ENCODE peak calls at places on chromosomes 11 and 22, in six cellular contexts. O, Z, F, S, N and C are unnamed samples.

GRCh38 chr22:36027960-36028645 is 521 bp downstream of the RBFOX2 start:
- DNase-seq in N (no peak), O (no peak), F (no peak), S (no peak), Z (no peak), C (no peak)

GRCh38 chr22:50733521-50734342 is 4.3 kb upstream of the ACR start:
- DNase-seq in Z (no peak), N (peak), O (no peak), F (no peak), S (peak), C (no peak)

GRCh38 chr22:28923826-28924732 is 40.7 kb downstream of the ZNRF3 start:
- DNase-seq in O (no peak), N (no peak), F (no peak), S (no peak), Z (peak), C (no peak)

GRCh38 chr11:102448869-102449224 is 3.7 kb downstream of the TMEM123 start:
- DNase-seq in Z (no peak), S (no peak), N (peak), F (no peak), O (no peak), C (no peak)

GRCh38 chr22:37098976-37099577 is 10.4 kb downstream of the TMPRSS6 start:
- DNase-seq in O (no peak), F (peak), N (no peak), S (no peak), Z (no peak), C (no peak)

GRCh38 chr22:27800250-27801131 is 1.1 kb downstream of the MN1 start:
- DNase-seq in S (no peak), F (no peak), Z (no peak), N (peak), O (no peak), C (no peak)

GRCh38 chr11:134528453-134528852 is 116.4 kb upstream of the B3GAT1 start:
- DNase-seq in N (no peak), O (no peak), Z (no peak), F (peak), S (no peak), C (no peak)

GRCh38 chr22:27372969-27373670 is 428.4 kb downstream of the MN1 start:
- DNase-seq in F (peak), Z (no peak), O (peak), S (no peak), N (peak), C (peak)

GRCh38 chr11:35785287-35786167 is 123.0 kb downstream of the TRIM44 start:
- DNase-seq in F (no peak), S (no peak), N (no peak), Z (no peak), O (no peak), C (no peak)

GRCh38 chr11:91981995-91982394 is 242.6 kb upstream of the FAT3 start:
- DNase-seq in O (no peak), N (peak), Z (peak), S (peak), F (no peak), C (no peak)

GRCh38 chr22:33756508-33756949 is 163.7 kb downstream of the LARGE1 start:
- DNase-seq in N (no peak), S (no peak), F (peak), Z (no peak), O (no peak), C (no peak)

GRCh38 chr11:10144954-10145353 is 149.1 kb downstream of the SBF2 start:
- DNase-seq in F (no peak), O (no peak), N (no peak), Z (no peak), S (no peak), C (no peak)

GRCh38 chr22:38162881-38163843 is 18.5 kb downstream of the PLA2G6 start:
- DNase-seq in Z (no peak), F (no peak), N (no peak), S (no peak), O (peak), C (no peak)

GRCh38 chr11:117627259-117627658 is 169.8 kb downstream of the DSCAML1 start:
- DNase-seq in N (no peak), F (no peak), Z (no peak), O (no peak), S (no peak), C (no peak)

GRCh38 chr11:11010624-11011127 is 152.8 kb upstream of the ZBED5 start:
- DNase-seq in Z (peak), F (peak), S (no peak), N (peak), O (no peak), C (no peak)

GRCh38 chr11:134044514-134045284 is 24.2 kb upstream of the JAM3 start:
- DNase-seq in S (no peak), O (no peak), N (no peak), Z (no peak), F (no peak), C (no peak)

GRCh38 chr11:17649696-17650600 is 69.4 kb upstream of the MYOD1 start:
- DNase-seq in Z (peak), N (peak), O (no peak), S (no peak), F (no peak), C (no peak)

GRCh38 chr11:60872952-60873524 is 5.7 kb downstream of the ZP1 start:
- DNase-seq in S (peak), F (peak), N (peak), O (peak), Z (peak), C (no peak)

GRCh38 chr11:22454461-22454860 is 116.3 kb downstream of the SLC17A6 start:
- DNase-seq in F (no peak), Z (peak), S (no peak), O (no peak), N (no peak), C (no peak)

GRCh38 chr11:11876458-11876857 is 34.7 kb downstream of the USP47 start:
- DNase-seq in Z (no peak), O (no peak), N (peak), S (no peak), F (peak), C (no peak)

GRCh38 chr22:26942301-26942927 is 285.0 kb downstream of the MIAT start:
- DNase-seq in O (no peak), Z (peak), S (no peak), F (no peak), N (no peak), C (no peak)

GRCh38 chr11:103927535-103927934 is 108.9 kb upstream of the DDI1 start:
- DNase-seq in S (no peak), Z (no peak), O (no peak), F (no peak), N (peak), C (no peak)

GRCh38 chr22:35310556-35311550 is 11.2 kb downstream of the TOM1 start:
- DNase-seq in S (no peak), F (no peak), O (no peak), N (peak), Z (no peak), C (no peak)

GRCh38 chr11:130554241-130555055 is 106.0 kb downstream of the ADAMTS15 start:
- DNase-seq in S (no peak), O (no peak), Z (no peak), F (no peak), N (peak), C (no peak)

GRCh38 chr11:74033046-74033445 is 24.2 kb upstream of the UCP3 start:
- DNase-seq in Z (no peak), O (no peak), F (no peak), S (no peak), N (no peak), C (no peak)

GRCh38 chr11:74035264-74035663 is 26.4 kb upstream of the UCP3 start:
- DNase-seq in F (no peak), N (no peak), S (peak), Z (no peak), O (no peak), C (peak)

DNA sequence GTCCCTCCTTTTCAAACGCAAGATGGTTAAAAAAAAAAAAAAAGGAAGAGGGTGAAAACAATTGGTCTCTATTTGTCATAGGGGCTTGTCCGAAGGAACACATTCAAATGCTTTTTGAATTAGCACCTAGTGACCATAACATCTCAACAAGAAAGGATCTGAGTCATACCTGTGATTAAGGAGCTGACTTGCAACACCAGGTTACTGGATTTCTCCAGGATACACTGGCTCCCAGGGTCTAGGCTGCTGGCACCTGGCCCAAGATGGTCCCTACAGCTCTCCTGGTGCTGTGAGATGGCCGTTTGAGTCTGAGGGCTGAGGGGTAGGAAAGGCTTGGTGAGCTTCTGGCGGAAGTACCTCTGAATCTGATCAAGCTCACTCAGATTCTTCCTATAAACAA is 28.4 kb upstream of the UCP3 start:
- DNase-seq in O (no peak), F (no peak), S (no peak), Z (peak), N (no peak), C (no peak)
- TF ChIP-seq CTCF in O (no peak), F (no peak), S (no peak), Z (no peak), N (no peak), C (no peak)

GRCh38 chr22:22069450-22070370 is 87.1 kb upstream of the TOP3B start:
- DNase-seq in Z (no peak), O (no peak), S (no peak), F (no peak), N (no peak), C (no peak)
- TF ChIP-seq CTCF in Z (no peak), O (no peak), S (no peak), F (peak), N (peak), C (no peak)

DNA sequence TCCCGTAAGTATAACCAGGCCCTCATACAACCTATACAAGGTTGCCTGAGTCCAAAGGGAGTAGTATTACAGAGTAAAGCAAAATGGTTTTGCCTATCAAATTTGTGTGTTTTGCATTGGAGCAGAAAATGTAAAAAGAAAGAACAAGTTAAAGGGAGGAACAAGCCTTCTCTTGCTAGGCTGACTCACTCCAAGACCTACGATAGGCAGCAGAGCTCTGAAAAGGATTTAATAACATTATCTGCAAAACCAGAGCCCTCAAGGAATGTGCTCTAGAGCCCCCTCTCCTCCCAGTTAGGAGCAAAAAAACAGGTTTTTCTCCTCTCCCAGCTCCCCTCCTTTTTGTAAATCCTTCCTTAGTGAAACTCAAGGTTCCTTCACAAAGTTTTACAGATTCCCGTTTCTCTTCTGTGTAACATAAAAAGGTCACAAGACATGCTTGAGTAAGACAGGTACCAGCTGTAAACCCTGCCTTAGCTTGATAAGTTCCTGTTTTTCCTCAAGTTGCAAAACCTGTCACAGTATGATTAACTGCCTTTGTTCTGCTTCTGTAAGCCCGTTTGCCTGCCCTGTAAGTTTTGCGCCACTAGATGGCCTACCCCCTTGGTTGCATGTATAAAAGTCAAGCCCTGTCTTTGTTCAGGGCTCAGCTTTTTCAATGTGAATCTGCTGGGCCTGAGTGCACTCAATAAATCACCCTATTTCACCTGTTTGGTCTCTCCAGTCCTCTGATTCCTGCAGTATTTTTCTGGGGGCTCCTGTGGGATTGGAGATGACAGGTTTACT is 498.2 kb downstream of the KCNA4 start:
- DNase-seq in O (no peak), F (peak), N (peak), Z (no peak), S (no peak), C (no peak)
- TF ChIP-seq CTCF in O (peak), F (peak), N (peak), Z (peak), S (no peak), C (peak)

DNA sequence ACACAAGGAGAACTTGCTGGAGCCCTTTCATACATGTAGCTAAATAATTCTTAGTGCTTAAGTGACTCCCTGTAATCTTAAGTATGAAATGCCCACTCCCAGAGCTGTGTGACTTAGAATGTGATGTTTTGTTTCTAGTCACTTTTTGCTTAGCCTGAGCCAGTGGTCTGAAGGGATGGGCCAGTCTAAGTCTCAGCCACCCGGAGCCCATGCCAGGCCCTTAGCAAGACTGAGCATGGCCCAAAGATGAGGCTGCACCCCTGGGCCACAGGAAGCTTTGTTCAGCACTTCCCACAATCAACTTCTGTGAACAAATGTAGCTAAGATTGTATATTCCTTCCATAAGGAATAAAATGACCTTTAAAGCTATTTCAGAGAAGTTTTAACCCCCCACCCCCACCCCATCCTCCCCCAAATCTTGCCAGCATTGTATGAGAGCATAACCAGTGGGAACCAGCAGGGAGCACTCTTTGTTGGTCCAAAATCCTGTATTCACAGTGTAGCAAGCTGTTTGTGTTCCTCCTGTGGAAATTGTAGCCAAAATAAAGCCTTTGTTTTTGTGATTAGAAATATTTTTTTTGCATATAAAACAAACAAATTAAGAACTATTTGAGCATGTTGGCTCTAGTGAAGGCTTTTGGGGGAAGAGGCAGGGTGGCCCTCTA is 73.8 kb upstream of the GAL start:
- DNase-seq in N (peak), O (no peak), S (no peak), Z (no peak), F (no peak), C (no peak)
- TF ChIP-seq CTCF in N (peak), O (peak), S (peak), Z (peak), F (peak), C (peak)

DNA sequence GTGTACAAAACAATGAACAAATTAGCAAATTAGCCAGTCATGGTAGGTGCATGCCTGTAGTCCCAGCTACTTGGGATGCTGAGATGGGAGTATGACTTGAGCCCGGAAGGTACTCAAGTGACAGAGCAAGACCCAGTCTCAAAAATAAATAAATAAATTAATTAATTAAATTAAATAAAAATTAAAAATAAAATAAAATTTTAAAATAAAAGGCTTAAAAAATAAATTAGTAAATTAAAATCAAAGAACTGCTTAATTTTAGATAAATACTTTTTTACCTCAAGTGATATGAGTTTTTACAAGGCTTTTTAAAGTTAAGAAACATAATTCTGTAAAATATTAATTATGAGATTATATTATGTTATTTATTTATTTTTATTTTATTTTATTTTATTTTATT is 50.9 kb upstream of the TSPAN18 start:
- DNase-seq in S (no peak), Z (no peak), O (no peak), F (no peak), N (no peak), C (no peak)
- TF ChIP-seq CTCF in S (no peak), Z (no peak), O (no peak), F (no peak), N (no peak), C (no peak)

GRCh38 chr22:22959147-22959827 is 71.7 kb downstream of the IGLL5 start:
- DNase-seq in N (peak), S (peak), Z (peak), O (peak), F (peak), C (peak)
- TF ChIP-seq CTCF in N (peak), S (peak), Z (peak), O (peak), F (peak), C (peak)

GRCh38 chr11:112961751-112962747 is 829 bp downstream of the NCAM1 start:
- DNase-seq in N (no peak), Z (no peak), F (peak), S (no peak), O (no peak), C (no peak)
- TF ChIP-seq CTCF in N (no peak), Z (no peak), F (no peak), S (no peak), O (no peak), C (no peak)

GRCh38 chr11:12962306-12962705 is 46.8 kb upstream of the RASSF10 start:
- DNase-seq in S (no peak), Z (no peak), N (no peak), F (no peak), O (no peak), C (no peak)

GRCh38 chr11:12958984-12959383 is 50.1 kb upstream of the RASSF10 start:
- DNase-seq in O (no peak), F (no peak), Z (no peak), S (no peak), N (no peak), C (no peak)

GRCh38 chr11:12963789-12964536 is 45.2 kb upstream of the RASSF10 start:
- DNase-seq in S (peak), N (peak), F (peak), Z (no peak), O (peak), C (no peak)

GRCh38 chr11:12963051-12963450 is 46.1 kb upstream of the RASSF10 start:
- DNase-seq in F (no peak), Z (no peak), O (no peak), N (no peak), S (no peak), C (no peak)

GRCh38 chr11:12961615-12962014 is 47.5 kb upstream of the RASSF10 start:
- DNase-seq in S (no peak), Z (no peak), F (no peak), O (no peak), N (peak), C (no peak)
- TF ChIP-seq CTCF in S (peak), Z (no peak), F (no peak), O (no peak), N (peak), C (no peak)

GRCh38 chr22:46876357-46876934 is 114.0 kb downstream of the TBC1D22A start:
- DNase-seq in F (no peak), Z (no peak), S (no peak), O (peak), N (no peak), C (no peak)

GRCh38 chr22:46879083-46879482 is 116.6 kb downstream of the TBC1D22A start:
- DNase-seq in N (no peak), Z (peak), F (no peak), O (no peak), S (no peak), C (no peak)

GRCh38 chr22:46881373-46882118 is 119.1 kb downstream of the TBC1D22A start:
- DNase-seq in S (no peak), N (no peak), Z (no peak), O (no peak), F (no peak), C (no peak)

GRCh38 chr22:46875089-46875488 is 112.6 kb downstream of the TBC1D22A start:
- DNase-seq in N (no peak), Z (no peak), S (peak), F (no peak), O (no peak), C (no peak)

DNA sequence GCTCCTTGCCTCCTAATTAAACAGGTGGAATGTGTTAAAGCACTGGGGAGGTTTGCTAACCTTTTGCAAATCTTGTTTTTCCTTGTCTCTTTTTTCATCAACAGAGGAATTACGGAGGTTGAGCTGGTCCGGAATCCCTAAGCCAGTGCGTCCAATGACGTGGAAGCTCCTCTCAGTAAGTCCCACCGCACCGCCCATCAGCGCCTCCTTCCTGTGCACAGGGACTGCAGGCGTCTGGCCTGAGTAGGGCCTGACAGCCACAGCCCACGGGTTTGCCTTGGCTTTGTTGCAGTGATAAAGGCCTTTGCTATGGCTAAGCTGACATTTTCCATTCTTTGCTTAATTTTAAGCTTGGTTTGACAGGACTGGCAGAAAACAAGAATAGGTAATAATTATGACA is 116.1 kb downstream of the TBC1D22A start:
- DNase-seq in S (no peak), F (no peak), N (no peak), O (no peak), Z (no peak), C (no peak)
- TF ChIP-seq CTCF in S (no peak), F (no peak), N (no peak), O (no peak), Z (no peak), C (no peak)

DNA sequence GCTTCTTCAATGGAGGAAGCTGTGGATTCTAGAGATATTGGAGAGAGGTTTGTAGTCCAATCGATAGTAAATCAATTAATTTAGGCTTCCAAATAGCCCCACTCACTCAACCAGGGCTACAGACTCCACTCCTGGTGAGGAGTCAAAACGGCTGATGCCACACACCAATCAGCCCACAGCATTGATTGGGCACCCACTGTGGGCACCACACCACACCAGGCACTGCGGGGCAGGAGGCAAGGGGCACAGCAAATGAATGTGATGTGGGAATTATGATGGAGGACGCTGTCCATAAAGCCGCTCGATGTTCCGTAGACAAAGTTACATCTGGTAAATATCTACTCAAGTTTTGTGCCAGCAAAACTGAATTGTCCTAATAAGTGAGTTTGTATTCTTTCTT is 547.3 kb upstream of the CADM1 start:
- DNase-seq in N (no peak), Z (no peak), F (peak), S (no peak), O (no peak), C (no peak)
- TF ChIP-seq CTCF in N (no peak), Z (no peak), F (no peak), S (no peak), O (no peak), C (no peak)